ENCODE peak calls at places on chromosome X, in four cellular contexts. One of them, this sample, is unnamed.

GRCh38 chrX:40320819-40321218 is 223.1 kb upstream of the BCOR start:
- DNase-seq in NCI-H748 treated with DMSO at 0.1 percent for 48 hours: no peak
- DNase-seq in activated T-cell treated with anti-CD3 and anti-CD28 coated beads for 1 hour: no peak
- DNase-seq in NCI-H1092 treated with DMSO at 0.1 percent for 48 hours: no peak
- DNase-seq in this sample: no peak

GRCh38 chrX:123830309-123830708 is 29.5 kb upstream of the XIAP start:
- DNase-seq in NCI-H748 treated with DMSO at 0.1 percent for 48 hours: peak; percentile 8
- DNase-seq in activated T-cell treated with anti-CD3 and anti-CD28 coated beads for 1 hour: no peak
- DNase-seq in NCI-H1092 treated with DMSO at 0.1 percent for 48 hours: no peak
- DNase-seq in this sample: no peak

GRCh38 chrX:25004485-25005032 is 11.2 kb downstream of the ARX start:
- DNase-seq in NCI-H748 treated with DMSO at 0.1 percent for 48 hours: no peak
- DNase-seq in activated T-cell treated with anti-CD3 and anti-CD28 coated beads for 1 hour: no peak
- DNase-seq in NCI-H1092 treated with DMSO at 0.1 percent for 48 hours: no peak
- DNase-seq in this sample: no peak

GRCh38 chrX:34764842-34765241 is 107.8 kb upstream of the TMEM47 start:
- DNase-seq in NCI-H748 treated with DMSO at 0.1 percent for 48 hours: no peak
- DNase-seq in activated T-cell treated with anti-CD3 and anti-CD28 coated beads for 1 hour: no peak
- DNase-seq in NCI-H1092 treated with DMSO at 0.1 percent for 48 hours: no peak
- DNase-seq in this sample: no peak

GRCh38 chrX:38275615-38276014 is 51.7 kb downstream of the RPGR start:
- DNase-seq in NCI-H748 treated with DMSO at 0.1 percent for 48 hours: no peak
- DNase-seq in activated T-cell treated with anti-CD3 and anti-CD28 coated beads for 1 hour: no peak
- DNase-seq in NCI-H1092 treated with DMSO at 0.1 percent for 48 hours: no peak
- DNase-seq in this sample: peak; percentile 23

GRCh38 chrX:139738581-139738980 is 30.6 kb upstream of the MCF2 start:
- DNase-seq in NCI-H748 treated with DMSO at 0.1 percent for 48 hours: no peak
- DNase-seq in activated T-cell treated with anti-CD3 and anti-CD28 coated beads for 1 hour: no peak
- DNase-seq in NCI-H1092 treated with DMSO at 0.1 percent for 48 hours: no peak
- DNase-seq in this sample: peak; percentile 7

GRCh38 chrX:50643525-50644137 is 170.4 kb downstream of the SHROOM4 start:
- DNase-seq in NCI-H748 treated with DMSO at 0.1 percent for 48 hours: no peak
- DNase-seq in activated T-cell treated with anti-CD3 and anti-CD28 coated beads for 1 hour: no peak
- DNase-seq in NCI-H1092 treated with DMSO at 0.1 percent for 48 hours: no peak
- DNase-seq in this sample: no peak

GRCh38 chrX:150929058-150929457 is 30.6 kb upstream of the CD99L2 start:
- DNase-seq in NCI-H748 treated with DMSO at 0.1 percent for 48 hours: no peak
- DNase-seq in activated T-cell treated with anti-CD3 and anti-CD28 coated beads for 1 hour: no peak
- DNase-seq in NCI-H1092 treated with DMSO at 0.1 percent for 48 hours: no peak
- DNase-seq in this sample: no peak

GRCh38 chrX:134846042-134846441 is 144.7 kb upstream of the SMIM10 start:
- DNase-seq in NCI-H748 treated with DMSO at 0.1 percent for 48 hours: no peak
- DNase-seq in activated T-cell treated with anti-CD3 and anti-CD28 coated beads for 1 hour: no peak
- DNase-seq in NCI-H1092 treated with DMSO at 0.1 percent for 48 hours: no peak
- DNase-seq in this sample: no peak

GRCh38 chrX:29813174-29813573 is 402.2 kb upstream of the MAGEB2 start:
- DNase-seq in NCI-H748 treated with DMSO at 0.1 percent for 48 hours: no peak
- DNase-seq in activated T-cell treated with anti-CD3 and anti-CD28 coated beads for 1 hour: no peak
- DNase-seq in NCI-H1092 treated with DMSO at 0.1 percent for 48 hours: no peak
- DNase-seq in this sample: no peak

GRCh38 chrX:108735087-108735679 is 1.2 kb downstream of the IRS4 start:
- DNase-seq in NCI-H748 treated with DMSO at 0.1 percent for 48 hours: peak; percentile 41
- DNase-seq in activated T-cell treated with anti-CD3 and anti-CD28 coated beads for 1 hour: no peak
- DNase-seq in NCI-H1092 treated with DMSO at 0.1 percent for 48 hours: peak; percentile 31
- DNase-seq in this sample: no peak

GRCh38 chrX:135707880-135708279 is 5.6 kb upstream of the CT45A1 start:
- DNase-seq in NCI-H748 treated with DMSO at 0.1 percent for 48 hours: no peak
- DNase-seq in activated T-cell treated with anti-CD3 and anti-CD28 coated beads for 1 hour: no peak
- DNase-seq in NCI-H1092 treated with DMSO at 0.1 percent for 48 hours: no peak
- DNase-seq in this sample: peak; percentile 4

GRCh38 chrX:21374994-21375794 is 976 bp downstream of the CNKSR2 start:
- DNase-seq in NCI-H748 treated with DMSO at 0.1 percent for 48 hours: no peak
- DNase-seq in activated T-cell treated with anti-CD3 and anti-CD28 coated beads for 1 hour: no peak
- DNase-seq in NCI-H1092 treated with DMSO at 0.1 percent for 48 hours: peak; percentile 46
- DNase-seq in this sample: no peak

GRCh38 chrX:80354966-80355465 is 65.2 kb upstream of the TENT5D start:
- DNase-seq in NCI-H748 treated with DMSO at 0.1 percent for 48 hours: no peak
- DNase-seq in activated T-cell treated with anti-CD3 and anti-CD28 coated beads for 1 hour: no peak
- DNase-seq in NCI-H1092 treated with DMSO at 0.1 percent for 48 hours: peak; percentile 1
- DNase-seq in this sample: no peak

GRCh38 chrX:40209951-40210617 is 112.3 kb upstream of the BCOR start:
- DNase-seq in NCI-H748 treated with DMSO at 0.1 percent for 48 hours: no peak
- DNase-seq in activated T-cell treated with anti-CD3 and anti-CD28 coated beads for 1 hour: no peak
- DNase-seq in NCI-H1092 treated with DMSO at 0.1 percent for 48 hours: no peak
- DNase-seq in this sample: no peak

GRCh38 chrX:101429934-101430333 is 21.9 kb downstream of the HNRNPH2 start:
- DNase-seq in NCI-H748 treated with DMSO at 0.1 percent for 48 hours: no peak
- DNase-seq in activated T-cell treated with anti-CD3 and anti-CD28 coated beads for 1 hour: no peak
- DNase-seq in NCI-H1092 treated with DMSO at 0.1 percent for 48 hours: no peak
- DNase-seq in this sample: peak; percentile 8

GRCh38 chrX:13432776-13433605 is 113.1 kb upstream of the ATXN3L start:
- DNase-seq in NCI-H748 treated with DMSO at 0.1 percent for 48 hours: no peak
- DNase-seq in activated T-cell treated with anti-CD3 and anti-CD28 coated beads for 1 hour: no peak
- DNase-seq in NCI-H1092 treated with DMSO at 0.1 percent for 48 hours: no peak
- DNase-seq in this sample: peak; percentile 87

GRCh38 chrX:17527932-17528331 is 152.9 kb downstream of the NHS start:
- DNase-seq in NCI-H748 treated with DMSO at 0.1 percent for 48 hours: no peak
- DNase-seq in activated T-cell treated with anti-CD3 and anti-CD28 coated beads for 1 hour: no peak
- DNase-seq in NCI-H1092 treated with DMSO at 0.1 percent for 48 hours: no peak
- DNase-seq in this sample: no peak

GRCh38 chrX:70635669-70636068 is 191.0 kb downstream of the DLG3 start:
- DNase-seq in NCI-H748 treated with DMSO at 0.1 percent for 48 hours: no peak
- DNase-seq in activated T-cell treated with anti-CD3 and anti-CD28 coated beads for 1 hour: no peak
- DNase-seq in NCI-H1092 treated with DMSO at 0.1 percent for 48 hours: no peak
- DNase-seq in this sample: no peak

GRCh38 chrX:152428089-152428488 is 23.0 kb downstream of the GABRA3 start:
- DNase-seq in NCI-H748 treated with DMSO at 0.1 percent for 48 hours: no peak
- DNase-seq in activated T-cell treated with anti-CD3 and anti-CD28 coated beads for 1 hour: no peak
- DNase-seq in NCI-H1092 treated with DMSO at 0.1 percent for 48 hours: no peak
- DNase-seq in this sample: no peak

GRCh38 chrX:120450163-120450562 is 18.9 kb downstream of the LAMP2 start:
- DNase-seq in NCI-H748 treated with DMSO at 0.1 percent for 48 hours: peak; percentile 19
- DNase-seq in activated T-cell treated with anti-CD3 and anti-CD28 coated beads for 1 hour: no peak
- DNase-seq in NCI-H1092 treated with DMSO at 0.1 percent for 48 hours: no peak
- DNase-seq in this sample: peak; percentile 31

GRCh38 chrX:63784346-63784901 is 590 bp downstream of the ARHGEF9 start:
- DNase-seq in NCI-H748 treated with DMSO at 0.1 percent for 48 hours: no peak
- DNase-seq in activated T-cell treated with anti-CD3 and anti-CD28 coated beads for 1 hour: no peak
- DNase-seq in NCI-H1092 treated with DMSO at 0.1 percent for 48 hours: no peak
- DNase-seq in this sample: peak; percentile 24

GRCh38 chrX:2595258-2595657 is 94.5 kb upstream of the DHRSX start:
- DNase-seq in NCI-H748 treated with DMSO at 0.1 percent for 48 hours: no peak
- DNase-seq in activated T-cell treated with anti-CD3 and anti-CD28 coated beads for 1 hour: no peak
- DNase-seq in NCI-H1092 treated with DMSO at 0.1 percent for 48 hours: no peak
- DNase-seq in this sample: peak; percentile 80

GRCh38 chrX:53048169-53049126 is at the start of gene GPR173:
- DNase-seq in NCI-H748 treated with DMSO at 0.1 percent for 48 hours: peak; percentile 32
- DNase-seq in activated T-cell treated with anti-CD3 and anti-CD28 coated beads for 1 hour: no peak
- DNase-seq in NCI-H1092 treated with DMSO at 0.1 percent for 48 hours: peak; percentile 81
- DNase-seq in this sample: peak; percentile 73

GRCh38 chrX:17590892-17591740 is 146.2 kb upstream of the SCML1 start:
- DNase-seq in NCI-H748 treated with DMSO at 0.1 percent for 48 hours: peak; percentile 46
- DNase-seq in activated T-cell treated with anti-CD3 and anti-CD28 coated beads for 1 hour: no peak
- DNase-seq in NCI-H1092 treated with DMSO at 0.1 percent for 48 hours: peak; percentile 68
- DNase-seq in this sample: peak; percentile 69

GRCh38 chrX:94045724-94046123 is 371.7 kb downstream of the FAM133A start:
- DNase-seq in NCI-H748 treated with DMSO at 0.1 percent for 48 hours: no peak
- DNase-seq in activated T-cell treated with anti-CD3 and anti-CD28 coated beads for 1 hour: no peak
- DNase-seq in NCI-H1092 treated with DMSO at 0.1 percent for 48 hours: no peak
- DNase-seq in this sample: no peak

GRCh38 chrX:10832103-10832502 is 211.7 kb upstream of the MID1 start:
- DNase-seq in NCI-H748 treated with DMSO at 0.1 percent for 48 hours: no peak
- DNase-seq in activated T-cell treated with anti-CD3 and anti-CD28 coated beads for 1 hour: no peak
- DNase-seq in NCI-H1092 treated with DMSO at 0.1 percent for 48 hours: peak; percentile 41
- DNase-seq in this sample: no peak

GRCh38 chrX:38886112-38886511 is 84.9 kb downstream of the MID1IP1 start:
- DNase-seq in NCI-H748 treated with DMSO at 0.1 percent for 48 hours: no peak
- DNase-seq in activated T-cell treated with anti-CD3 and anti-CD28 coated beads for 1 hour: no peak
- DNase-seq in NCI-H1092 treated with DMSO at 0.1 percent for 48 hours: no peak
- DNase-seq in this sample: no peak

GRCh38 chrX:48800574-48801280 is 1.1 kb upstream of the HDAC6 start:
- DNase-seq in NCI-H748 treated with DMSO at 0.1 percent for 48 hours: no peak
- DNase-seq in activated T-cell treated with anti-CD3 and anti-CD28 coated beads for 1 hour: no peak
- DNase-seq in NCI-H1092 treated with DMSO at 0.1 percent for 48 hours: no peak
- DNase-seq in this sample: no peak

GRCh38 chrX:118736394-118737010 is 9.1 kb downstream of the IL13RA1 start:
- DNase-seq in NCI-H748 treated with DMSO at 0.1 percent for 48 hours: no peak
- DNase-seq in activated T-cell treated with anti-CD3 and anti-CD28 coated beads for 1 hour: no peak
- DNase-seq in NCI-H1092 treated with DMSO at 0.1 percent for 48 hours: no peak
- DNase-seq in this sample: no peak

GRCh38 chrX:50711907-50712306 is 102.1 kb downstream of the SHROOM4 start:
- DNase-seq in NCI-H748 treated with DMSO at 0.1 percent for 48 hours: no peak
- DNase-seq in activated T-cell treated with anti-CD3 and anti-CD28 coated beads for 1 hour: no peak
- DNase-seq in NCI-H1092 treated with DMSO at 0.1 percent for 48 hours: no peak
- DNase-seq in this sample: no peak

GRCh38 chrX:13090261-13091110 is 46.1 kb upstream of the FAM9C start:
- DNase-seq in NCI-H748 treated with DMSO at 0.1 percent for 48 hours: no peak
- DNase-seq in activated T-cell treated with anti-CD3 and anti-CD28 coated beads for 1 hour: no peak
- DNase-seq in NCI-H1092 treated with DMSO at 0.1 percent for 48 hours: peak; percentile 22
- DNase-seq in this sample: no peak

GRCh38 chrX:111007238-111007637 is 88.8 kb upstream of the PAK3 start:
- DNase-seq in NCI-H748 treated with DMSO at 0.1 percent for 48 hours: no peak
- DNase-seq in activated T-cell treated with anti-CD3 and anti-CD28 coated beads for 1 hour: no peak
- DNase-seq in NCI-H1092 treated with DMSO at 0.1 percent for 48 hours: no peak
- DNase-seq in this sample: no peak

GRCh38 chrX:1400731-1401471 is 9.0 kb upstream of the SLC25A6 start:
- DNase-seq in NCI-H748 treated with DMSO at 0.1 percent for 48 hours: no peak
- DNase-seq in activated T-cell treated with anti-CD3 and anti-CD28 coated beads for 1 hour: no peak
- DNase-seq in NCI-H1092 treated with DMSO at 0.1 percent for 48 hours: no peak
- DNase-seq in this sample: no peak

GRCh38 chrX:119398974-119399771 is at the start of gene SLC25A43:
- DNase-seq in NCI-H748 treated with DMSO at 0.1 percent for 48 hours: no peak
- DNase-seq in activated T-cell treated with anti-CD3 and anti-CD28 coated beads for 1 hour: peak; percentile 6
- DNase-seq in NCI-H1092 treated with DMSO at 0.1 percent for 48 hours: no peak
- DNase-seq in this sample: peak; percentile 46

GRCh38 chrX:22577181-22577580 is 304.5 kb downstream of the CBLL2 start:
- DNase-seq in NCI-H748 treated with DMSO at 0.1 percent for 48 hours: no peak
- DNase-seq in activated T-cell treated with anti-CD3 and anti-CD28 coated beads for 1 hour: no peak
- DNase-seq in NCI-H1092 treated with DMSO at 0.1 percent for 48 hours: no peak
- DNase-seq in this sample: peak; percentile 14

GRCh38 chrX:80285131-80285773 is 135.0 kb upstream of the TENT5D start:
- DNase-seq in NCI-H748 treated with DMSO at 0.1 percent for 48 hours: peak; percentile 3
- DNase-seq in activated T-cell treated with anti-CD3 and anti-CD28 coated beads for 1 hour: no peak
- DNase-seq in NCI-H1092 treated with DMSO at 0.1 percent for 48 hours: no peak
- DNase-seq in this sample: no peak

GRCh38 chrX:149374751-149375150 is 130.4 kb downstream of the IDS start:
- DNase-seq in NCI-H748 treated with DMSO at 0.1 percent for 48 hours: no peak
- DNase-seq in activated T-cell treated with anti-CD3 and anti-CD28 coated beads for 1 hour: no peak
- DNase-seq in NCI-H1092 treated with DMSO at 0.1 percent for 48 hours: no peak
- DNase-seq in this sample: peak; percentile 57